ENCODE peak calls at places on chromosomes 13 and 19, in four cellular contexts. V is choroid plexus epithelial cell, G is ascending aorta, Q is AG04450. C is an unnamed sample.

GRCh38 chr19:55255618-55256423 is 3.0 kb downstream of the PPP6R1 start:
- DNase-seq in V (no peak), Q (no peak), G (no peak), C (no peak)

GRCh38 chr13:43848250-43848649 is 31.3 kb downstream of the CCDC122 start:
- DNase-seq in V (peak), Q (peak), G (no peak), C (peak)

GRCh38 chr13:29077051-29077813 is 257.1 kb downstream of the MTUS2 start:
- DNase-seq in Q (no peak), V (no peak), G (no peak), C (no peak)

GRCh38 chr13:32309812-32310706 is 5.1 kb downstream of the ZAR1L start:
- DNase-seq in G (no peak), Q (peak), V (peak), C (peak)

GRCh38 chr19:13588953-13589833 is 82.9 kb upstream of the CACNA1A start:
- DNase-seq in V (peak), G (no peak), Q (peak), C (peak)

GRCh38 chr19:39398297-39398864 is 7.2 kb downstream of the MED29 start:
- DNase-seq in Q (no peak), V (peak), G (peak), C (peak)

GRCh38 chr13:83883061-83883523 is 818 bp upstream of the SLITRK1 start:
- DNase-seq in V (no peak), G (no peak), Q (no peak), C (no peak)

GRCh38 chr19:33159893-33160292 is 28.0 kb downstream of the WDR88 start:
- DNase-seq in V (no peak), G (no peak), Q (no peak), C (no peak)

GRCh38 chr13:114026128-114026880 is 52.4 kb upstream of the C13orf46 start:
- DNase-seq in G (no peak), V (no peak), Q (no peak), C (no peak)

GRCh38 chr13:114025432-114026127 is 51.7 kb upstream of the C13orf46 start:
- DNase-seq in G (no peak), Q (peak), V (peak), C (peak)

GRCh38 chr13:114022876-114023275 is 49.0 kb upstream of the C13orf46 start:
- DNase-seq in Q (no peak), V (no peak), G (no peak), C (no peak)

GRCh38 chr13:114023716-114024602 is 50.1 kb upstream of the C13orf46 start:
- DNase-seq in G (no peak), V (no peak), Q (no peak), C (no peak)

GRCh38 chr13:114024603-114025431 is 50.9 kb upstream of the C13orf46 start:
- DNase-seq in V (peak), G (no peak), Q (no peak), C (no peak)
- H3K4me3 ChIP-seq in V (no peak), G (no peak), Q (no peak), C (no peak)

GRCh38 chr19:44755219-44755618 is 6.7 kb downstream of the BCL3 start:
- DNase-seq in Q (no peak), V (no peak), G (no peak), C (no peak)

GRCh38 chr19:44754743-44755066 is 6.2 kb downstream of the BCL3 start:
- DNase-seq in Q (no peak), G (no peak), V (no peak), C (no peak)

GRCh38 chr19:44752816-44753618 is 4.5 kb downstream of the BCL3 start:
- DNase-seq in V (peak), Q (peak), G (peak), C (peak)

GRCh38 chr19:44753619-44753931 is 5.1 kb downstream of the BCL3 start:
- DNase-seq in Q (no peak), G (no peak), V (no peak), C (no peak)

DNA sequence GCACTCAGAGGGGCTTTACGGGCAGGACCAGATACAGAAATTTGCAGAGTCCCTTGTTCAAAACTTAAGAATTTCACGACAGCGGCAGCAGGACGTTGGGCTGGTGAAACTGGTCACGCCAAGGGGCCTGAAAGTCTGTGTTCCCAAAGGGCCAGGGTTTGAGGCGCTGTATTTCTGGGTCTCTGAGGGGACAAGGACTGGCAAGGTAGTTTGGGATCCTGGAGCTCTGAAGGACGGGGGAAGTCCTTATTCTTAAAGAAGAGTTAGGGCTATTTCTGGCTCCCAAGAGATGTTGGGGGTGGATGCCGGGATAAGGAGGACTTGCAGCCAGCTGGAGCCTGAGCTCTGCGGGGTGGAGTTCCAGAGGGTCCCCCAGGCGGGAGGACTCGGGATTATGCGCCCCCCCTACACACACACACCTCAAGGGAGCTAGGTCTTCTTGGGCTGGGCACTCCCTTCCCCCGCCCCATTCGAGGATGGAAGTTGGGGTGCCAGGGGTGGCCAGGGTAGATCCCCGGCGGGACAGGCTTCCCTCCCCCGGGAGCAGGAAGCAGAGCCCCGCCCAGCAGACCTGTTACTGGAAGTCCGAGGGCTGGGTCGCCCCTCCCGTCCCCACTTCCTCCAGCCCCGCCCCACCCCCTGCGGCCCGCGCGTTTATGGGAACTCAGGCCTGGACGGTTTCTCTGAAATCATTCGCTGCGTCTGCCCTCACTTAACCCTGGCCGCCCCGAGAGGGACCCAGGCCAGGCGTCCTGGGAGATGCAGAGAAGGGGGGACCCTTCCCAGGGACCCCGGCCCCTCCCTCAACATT is 5.6 kb downstream of the BCL3 start:
- DNase-seq in Q (no peak), G (peak), V (peak), C (peak)
- H3K4me3 ChIP-seq in Q (peak), G (peak), V (peak), C (peak)

DNA sequence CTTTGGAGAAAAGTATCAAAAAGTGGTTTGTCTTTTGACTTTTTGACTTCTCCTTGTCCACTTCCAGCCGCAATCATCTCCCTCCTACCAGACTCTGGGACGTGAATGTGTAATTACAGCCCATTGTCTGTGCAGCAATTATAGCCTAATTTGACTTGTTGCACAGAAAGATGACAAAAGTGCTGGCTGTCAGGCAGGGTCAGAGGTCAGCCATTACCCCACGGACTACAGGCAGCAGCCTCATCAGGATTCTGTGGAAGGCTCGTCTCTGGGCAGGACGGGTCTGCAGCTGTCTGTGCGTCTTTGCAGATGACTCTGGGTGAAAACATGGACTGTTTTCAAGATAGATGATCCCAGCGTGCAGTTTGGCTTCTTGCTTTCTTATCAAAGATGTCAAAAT is 102.2 kb upstream of the EDNRB start:
- DNase-seq in G (no peak), Q (no peak), V (no peak), C (no peak)
- H3K4me3 ChIP-seq in G (no peak), Q (no peak), V (no peak), C (no peak)

GRCh38 chr13:59746291-59746962 is 417.3 kb downstream of the DIAPH3 start:
- DNase-seq in Q (peak), V (peak), G (no peak), C (no peak)

GRCh38 chr13:59755647-59756290 is 408.0 kb downstream of the DIAPH3 start:
- DNase-seq in G (no peak), Q (no peak), V (no peak), C (no peak)

GRCh38 chr13:59754411-59754810 is 409.3 kb downstream of the DIAPH3 start:
- DNase-seq in Q (no peak), G (no peak), V (no peak), C (no peak)

GRCh38 chr13:59747529-59747928 is 416.2 kb downstream of the DIAPH3 start:
- DNase-seq in G (no peak), Q (no peak), V (no peak), C (no peak)

DNA sequence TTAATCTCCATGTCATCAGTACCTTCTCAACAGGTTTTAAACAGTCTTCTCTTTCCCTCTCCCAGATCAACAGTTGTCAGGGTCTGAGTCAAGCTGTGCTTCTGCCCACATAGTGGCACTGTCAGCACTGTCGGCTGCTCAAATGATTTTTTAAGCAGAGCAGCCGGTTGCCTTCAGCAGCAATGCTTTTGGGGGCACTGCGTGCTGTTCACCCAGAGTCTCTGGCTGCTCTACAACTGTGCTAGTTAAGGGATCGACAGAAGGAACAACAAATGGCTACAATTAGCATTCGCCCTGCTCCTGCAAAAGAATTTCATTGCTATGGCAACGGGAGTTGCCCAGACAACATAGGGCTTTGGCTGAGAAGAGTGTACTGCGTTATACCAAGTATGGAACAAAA is 412.9 kb downstream of the DIAPH3 start:
- DNase-seq in G (no peak), Q (peak), V (peak), C (no peak)
- H3K4me3 ChIP-seq in G (peak), Q (peak), V (peak), C (peak)

GRCh38 chr13:106099765-106100164 is 435.7 kb downstream of the EFNB2 start:
- DNase-seq in Q (no peak), G (no peak), V (peak), C (no peak)

GRCh38 chr13:106098778-106099177 is 436.7 kb downstream of the EFNB2 start:
- DNase-seq in G (no peak), Q (no peak), V (peak), C (no peak)

GRCh38 chr13:106095406-106095805 is 440.1 kb downstream of the EFNB2 start:
- DNase-seq in V (no peak), G (no peak), Q (no peak), C (no peak)

GRCh38 chr13:106096661-106097092 is 438.8 kb downstream of the EFNB2 start:
- DNase-seq in G (no peak), V (no peak), Q (no peak), C (no peak)

DNA sequence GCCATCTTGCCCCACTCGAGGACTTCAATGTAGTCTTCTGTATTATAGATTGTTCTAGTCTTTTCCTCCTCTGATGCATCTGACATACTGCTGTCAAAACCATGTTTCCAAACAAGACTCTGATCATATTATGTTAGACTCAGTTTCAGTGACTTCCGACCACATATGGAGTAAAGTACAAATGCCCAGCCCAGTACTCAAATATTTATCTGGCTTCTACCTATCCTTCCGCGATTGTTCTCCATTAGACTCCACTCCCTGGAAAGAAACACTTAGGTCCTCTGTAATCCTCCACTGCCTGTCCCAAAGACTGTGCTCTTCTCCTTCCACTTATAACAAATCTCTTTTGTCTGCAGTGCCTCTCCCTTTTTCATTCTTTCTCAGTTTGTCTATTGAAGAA is 439.5 kb downstream of the EFNB2 start:
- DNase-seq in Q (no peak), G (no peak), V (no peak), C (no peak)
- H3K4me3 ChIP-seq in Q (no peak), G (no peak), V (no peak), C (no peak)

DNA sequence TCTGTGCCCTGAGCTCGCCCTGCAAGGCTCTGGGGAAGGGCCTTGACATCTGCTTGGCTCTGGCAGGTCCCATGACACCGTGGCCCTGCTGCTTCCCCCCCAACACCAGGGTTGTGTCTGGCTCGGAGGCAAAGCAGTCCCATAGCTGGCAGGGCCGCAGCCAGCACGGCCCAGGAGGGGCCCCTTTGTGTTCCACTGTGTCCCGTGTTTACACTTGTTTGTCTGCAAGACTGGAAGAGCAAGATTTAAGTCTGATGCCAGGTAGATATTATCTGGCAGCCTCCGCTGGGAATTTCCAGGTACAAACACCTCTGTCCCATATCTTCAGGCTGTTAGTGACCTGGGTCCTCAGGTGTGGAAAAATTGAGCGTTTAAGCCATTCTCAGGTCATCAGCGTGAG is 44.3 kb downstream of the MCF2L start:
- DNase-seq in V (no peak), Q (no peak), G (no peak), C (no peak)
- H3K4me3 ChIP-seq in V (no peak), Q (no peak), G (no peak), C (no peak)

GRCh38 chr19:42322305-42322704 is 3.1 kb upstream of the MEGF8 start:
- DNase-seq in G (no peak), V (no peak), Q (no peak), C (no peak)

GRCh38 chr19:42324655-42325307 is 654 bp upstream of the MEGF8 start:
- DNase-seq in G (no peak), Q (no peak), V (no peak), C (no peak)

GRCh38 chr19:42325308-42325895 is at the start of gene MEGF8:
- DNase-seq in Q (peak), V (peak), G (peak), C (peak)

GRCh38 chr19:42323852-42324654 is 1.4 kb upstream of the MEGF8 start:
- DNase-seq in V (no peak), Q (no peak), G (no peak), C (no peak)

GRCh38 chr19:42323473-42323851 is 2.0 kb upstream of the MEGF8 start:
- DNase-seq in G (no peak), Q (no peak), V (no peak), C (no peak)
- H3K4me3 ChIP-seq in G (no peak), Q (no peak), V (no peak), C (no peak)